ENCODE peak calls at places on chromosomes 1 and 21, in four cellular contexts. One of them, this sample, is unnamed.

GRCh38 chr1:231923461-231924132 is 297.0 kb downstream of the DISC1 start:
- DNase-seq in colonic mucosa: no peak
- DNase-seq in heart left ventricle: no peak
- DNase-seq in IMR-90: peak; percentile 47
- DNase-seq in this sample: no peak

GRCh38 chr1:98459471-98459870 is 202.1 kb upstream of the SNX7 start:
- DNase-seq in IMR-90: no peak
- DNase-seq in heart left ventricle: no peak
- DNase-seq in colonic mucosa: no peak
- DNase-seq in this sample: no peak

GRCh38 chr1:85404393-85404792 is 60.6 kb downstream of the DDAH1 start:
- DNase-seq in heart left ventricle: no peak
- DNase-seq in colonic mucosa: no peak
- DNase-seq in IMR-90: no peak
- DNase-seq in this sample: no peak

GRCh38 chr1:51842255-51842654 is 36.3 kb downstream of the NRDC start:
- DNase-seq in colonic mucosa: no peak
- DNase-seq in IMR-90: no peak
- DNase-seq in heart left ventricle: no peak
- DNase-seq in this sample: no peak

GRCh38 chr1:84298688-84299535 is 2.6 kb upstream of the SAMD13 start:
- DNase-seq in IMR-90: no peak
- DNase-seq in heart left ventricle: peak; percentile 73
- DNase-seq in colonic mucosa: peak; percentile 67
- DNase-seq in this sample: peak; percentile 75

GRCh38 chr1:89603651-89604413 is 29.1 kb upstream of the LRRC8C start:
- DNase-seq in IMR-90: peak; percentile 62
- DNase-seq in heart left ventricle: no peak
- DNase-seq in colonic mucosa: no peak
- DNase-seq in this sample: no peak

GRCh38 chr1:15515026-15515663 is 8.9 kb downstream of the CASP9 start:
- DNase-seq in heart left ventricle: no peak
- DNase-seq in IMR-90: no peak
- DNase-seq in colonic mucosa: no peak
- DNase-seq in this sample: no peak

GRCh38 chr1:16246961-16247360 is 10.0 kb upstream of the CPLANE2 start:
- DNase-seq in colonic mucosa: no peak
- DNase-seq in heart left ventricle: no peak
- DNase-seq in IMR-90: no peak
- DNase-seq in this sample: no peak

GRCh38 chr1:11431946-11432507 is 46.9 kb upstream of the DISP3 start:
- DNase-seq in colonic mucosa: no peak
- DNase-seq in heart left ventricle: no peak
- DNase-seq in IMR-90: no peak
- DNase-seq in this sample: no peak

GRCh38 chr1:234726359-234726836 is 116.4 kb upstream of the IRF2BP2 start:
- DNase-seq in heart left ventricle: no peak
- DNase-seq in IMR-90: peak; percentile 29
- DNase-seq in colonic mucosa: no peak
- DNase-seq in this sample: no peak

GRCh38 chr1:98323906-98324358 is 337.6 kb upstream of the SNX7 start:
- DNase-seq in IMR-90: peak; percentile 96
- DNase-seq in colonic mucosa: peak; percentile 22
- DNase-seq in heart left ventricle: no peak
- DNase-seq in this sample: peak; percentile 14

GRCh38 chr1:206695751-206696150 is 11.0 kb downstream of the MAPKAPK2 start:
- DNase-seq in colonic mucosa: no peak
- DNase-seq in heart left ventricle: no peak
- DNase-seq in IMR-90: no peak
- DNase-seq in this sample: no peak

GRCh38 chr1:57590978-57591377 is 167.1 kb upstream of the DAB1 start:
- DNase-seq in colonic mucosa: no peak
- DNase-seq in IMR-90: no peak
- DNase-seq in heart left ventricle: no peak
- DNase-seq in this sample: no peak

GRCh38 chr1:166980818-166981217 is 5.5 kb upstream of the ILDR2 start:
- DNase-seq in IMR-90: no peak
- DNase-seq in colonic mucosa: no peak
- DNase-seq in heart left ventricle: no peak
- DNase-seq in this sample: no peak

GRCh38 chr1:24901791-24902470 is 28.1 kb downstream of the RUNX3 start:
- DNase-seq in colonic mucosa: no peak
- DNase-seq in IMR-90: no peak
- DNase-seq in heart left ventricle: no peak
- DNase-seq in this sample: no peak

GRCh38 chr21:45326834-45327457 is 39.3 kb upstream of the POFUT2 start:
- DNase-seq in heart left ventricle: no peak
- DNase-seq in colonic mucosa: no peak
- DNase-seq in IMR-90: no peak
- DNase-seq in this sample: no peak

GRCh38 chr1:61393575-61393974 is 311.2 kb downstream of the NFIA start:
- DNase-seq in heart left ventricle: no peak
- DNase-seq in colonic mucosa: no peak
- DNase-seq in IMR-90: no peak
- DNase-seq in this sample: no peak

DNA sequence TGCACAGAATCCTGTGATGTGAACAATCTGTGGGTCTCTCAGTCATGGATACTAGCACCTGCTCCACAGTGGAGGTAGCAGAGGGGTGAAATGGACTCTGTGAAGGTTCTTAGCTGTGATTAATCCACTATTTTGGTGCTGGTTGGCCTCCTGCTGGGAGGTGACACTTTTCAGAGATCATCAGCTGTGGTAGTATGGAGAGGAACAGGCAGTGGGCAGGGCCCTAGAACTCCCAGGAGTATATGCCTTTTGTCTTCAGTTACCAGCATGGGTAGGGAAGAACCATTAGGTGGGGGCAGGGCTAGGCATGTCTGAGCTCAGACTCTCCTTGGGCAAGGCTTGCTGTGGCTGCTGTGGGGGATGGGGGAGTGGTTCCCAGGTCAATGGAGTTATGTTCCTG is 54.0 kb upstream of the KCNJ15 start:
- DNase-seq in heart left ventricle: no peak
- DNase-seq in IMR-90: no peak
- DNase-seq in colonic mucosa: no peak
- DNase-seq in this sample: no peak
- TF ChIP-seq CTCF in heart left ventricle: no peak
- TF ChIP-seq CTCF in IMR-90: no peak
- TF ChIP-seq CTCF in colonic mucosa: no peak
- TF ChIP-seq CTCF in this sample: no peak

DNA sequence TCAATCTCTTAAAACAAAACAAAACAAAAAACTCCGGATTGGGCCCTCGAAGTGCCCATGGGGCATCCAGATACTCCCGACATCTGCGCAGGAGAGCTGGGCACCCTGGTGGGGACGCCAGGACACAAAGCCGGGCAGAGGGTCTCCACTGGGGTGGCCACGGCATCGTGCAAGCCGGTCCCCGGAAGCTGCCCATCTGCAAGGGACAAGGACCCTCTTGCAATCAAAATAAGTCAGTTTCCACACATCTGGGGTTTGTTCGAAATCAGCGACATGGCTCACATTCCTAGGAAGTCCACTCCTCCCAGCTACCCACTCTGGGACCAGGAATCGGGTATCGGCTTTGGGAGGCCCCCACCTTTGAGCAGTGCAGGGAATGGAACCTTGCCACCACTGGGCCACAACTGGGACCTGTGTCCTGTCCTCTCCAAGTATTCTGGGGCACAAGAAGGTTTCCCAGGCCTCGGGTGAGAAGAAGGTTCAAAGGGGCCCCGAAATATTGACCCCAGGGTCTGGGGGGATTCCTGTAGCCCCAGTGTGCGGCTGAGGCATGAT is 4.6 kb upstream of the PRDM16 start:
- DNase-seq in heart left ventricle: peak; percentile 26
- DNase-seq in colonic mucosa: no peak
- DNase-seq in IMR-90: no peak
- DNase-seq in this sample: no peak
- H3K36me3 ChIP-seq in heart left ventricle: no peaks in the 10 kb centered on the region
- H3K36me3 ChIP-seq in colonic mucosa: no peaks in the 10 kb centered on the region
- H3K36me3 ChIP-seq in IMR-90: no peaks in the 10 kb centered on the region
- H3K36me3 ChIP-seq in this sample: no peaks in the 10 kb centered on the region

DNA sequence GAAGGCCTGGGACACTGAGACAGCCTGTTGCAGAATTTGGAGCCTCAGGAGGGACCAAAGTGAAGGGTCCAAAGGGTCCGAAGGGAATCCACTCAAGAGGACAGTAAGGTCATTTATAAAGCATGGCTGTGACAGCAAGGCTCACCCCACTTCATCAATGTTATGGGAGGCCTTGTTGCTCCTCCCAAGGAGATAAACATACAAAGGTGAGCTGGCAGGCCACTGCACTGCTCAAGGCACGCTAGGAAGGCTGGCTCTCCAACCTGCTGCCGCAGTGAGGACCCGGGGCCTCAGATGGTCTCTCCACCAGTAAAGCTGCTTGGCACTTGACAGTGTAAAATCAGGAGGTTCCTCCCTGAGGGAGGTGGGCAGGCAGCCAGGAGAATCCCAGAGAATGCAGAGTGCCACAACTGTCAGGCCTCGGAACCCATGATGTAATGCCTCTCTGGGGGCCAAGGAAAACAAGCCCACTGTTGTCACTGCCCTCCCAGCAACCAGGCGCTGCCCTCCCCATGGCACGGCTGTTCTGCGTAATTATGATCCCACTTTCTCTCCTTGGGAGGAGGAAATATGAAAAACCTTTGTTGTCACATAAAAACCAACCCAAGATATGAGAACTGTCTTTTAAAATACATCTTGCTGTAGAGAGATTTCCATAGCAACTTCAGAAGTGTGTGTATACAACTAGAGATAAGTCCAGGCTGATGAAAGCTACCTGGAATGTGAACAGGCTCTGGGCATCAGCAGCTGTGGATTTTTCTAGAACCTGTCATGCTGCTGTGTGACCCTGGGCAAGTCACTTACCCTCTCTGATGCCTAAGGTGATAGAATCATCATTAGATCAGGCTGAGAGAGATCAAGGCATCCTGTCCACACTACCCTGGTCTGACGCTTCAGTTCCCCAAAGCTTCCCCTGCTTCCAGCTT is 102.5 kb downstream of the KCNN3 start:
- DNase-seq in IMR-90: peak; percentile 72
- DNase-seq in colonic mucosa: no peak
- DNase-seq in heart left ventricle: no peak
- DNase-seq in this sample: no peak
- H3K4me3 ChIP-seq in IMR-90: no peak overlapping the region
- H3K4me3 ChIP-seq in colonic mucosa: no peak overlapping the region
- H3K4me3 ChIP-seq in heart left ventricle: no peak overlapping the region
- H3K4me3 ChIP-seq in this sample: no peak overlapping the region

DNA sequence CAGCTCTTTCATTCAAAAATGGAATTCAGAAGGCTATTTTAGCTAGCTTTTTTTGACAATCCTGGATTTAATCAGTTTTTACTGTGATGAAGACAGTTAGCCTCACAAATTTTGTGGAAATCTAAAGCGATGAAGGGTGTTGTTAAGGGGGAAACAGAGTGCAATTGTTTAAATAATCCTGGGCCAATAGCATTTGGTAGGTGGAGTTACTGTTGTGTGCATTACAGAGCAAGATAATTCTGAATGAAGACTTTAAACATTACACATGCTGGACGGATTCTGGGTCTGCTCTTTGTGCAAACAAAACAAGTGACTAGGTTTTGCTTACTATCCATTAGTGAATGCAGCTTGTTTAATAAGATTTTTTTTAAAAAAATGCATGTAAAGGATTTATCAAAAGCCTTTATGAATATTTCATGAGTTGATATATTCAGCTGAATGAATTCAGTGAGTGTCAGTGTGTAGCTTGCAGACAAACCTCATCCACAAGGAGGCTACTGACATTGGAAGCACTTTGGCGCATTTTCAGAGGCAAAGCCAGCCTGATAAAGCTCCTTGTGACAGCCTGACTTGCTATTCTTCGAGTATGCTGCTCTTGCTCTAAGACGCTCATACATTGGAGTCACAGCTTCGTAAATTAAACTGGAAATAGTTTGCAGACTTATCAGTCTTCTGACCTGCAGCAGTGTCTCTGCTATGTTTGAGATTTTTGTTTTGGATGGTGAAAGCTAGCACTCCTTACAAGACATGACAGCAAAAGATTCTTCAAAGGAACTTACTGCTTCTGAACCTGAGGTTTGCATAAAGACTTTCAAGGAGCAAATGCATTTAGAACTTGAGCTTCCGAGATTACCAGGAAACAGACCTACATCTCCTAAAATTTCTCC is 199.7 kb downstream of the PDE4B start:
- DNase-seq in heart left ventricle: no peak
- DNase-seq in colonic mucosa: no peak
- DNase-seq in IMR-90: no peak
- DNase-seq in this sample: no peak
- TF ChIP-seq CTCF in heart left ventricle: no peak
- TF ChIP-seq CTCF in colonic mucosa: no peak
- TF ChIP-seq CTCF in IMR-90: no peak
- TF ChIP-seq CTCF in this sample: no peak